ENCODE peak calls at places on chromosome 6, in ten cellular contexts. One of them, this sample, is unnamed.

GRCh38 chr6:83057705-83058321 is 7.8 kb downstream of the UBE3D start:
- DNase-seq in tibial nerve: no peak
- DNase-seq in GM12865: peak; percentile 66
- DNase-seq in Panc1: no peak
- DNase-seq in uterus: no peak
- DNase-seq in cardiac muscle cell: peak; percentile 59
- DNase-seq in omental fat pad: no peak
- DNase-seq in dorsolateral prefrontal cortex: peak; percentile 64
- DNase-seq in IMR-90: peak; percentile 55
- DNase-seq in cardiac fibroblast: peak; percentile 69
- DNase-seq in this sample: no peak

GRCh38 chr6:25883536-25883935 is 9.5 kb upstream of the SLC17A3 start:
- DNase-seq in cardiac muscle cell: no peak
- DNase-seq in cardiac fibroblast: peak; percentile 40
- DNase-seq in tibial nerve: no peak
- DNase-seq in GM12865: no peak
- DNase-seq in uterus: no peak
- DNase-seq in omental fat pad: no peak
- DNase-seq in dorsolateral prefrontal cortex: no peak
- DNase-seq in IMR-90: no peak
- DNase-seq in Panc1: no peak
- DNase-seq in this sample: no peak

GRCh38 chr6:72788188-72788587 is 166.3 kb downstream of the KCNQ5 start:
- DNase-seq in dorsolateral prefrontal cortex: no peak
- DNase-seq in cardiac fibroblast: peak; percentile 66
- DNase-seq in uterus: no peak
- DNase-seq in cardiac muscle cell: no peak
- DNase-seq in tibial nerve: no peak
- DNase-seq in omental fat pad: no peak
- DNase-seq in GM12865: no peak
- DNase-seq in IMR-90: peak; percentile 85
- DNase-seq in Panc1: no peak
- DNase-seq in this sample: no peak

GRCh38 chr6:100366419-100366818 is 98.3 kb downstream of the SIM1 start:
- DNase-seq in GM12865: no peak
- DNase-seq in cardiac muscle cell: no peak
- DNase-seq in cardiac fibroblast: peak; percentile 88
- DNase-seq in IMR-90: peak; percentile 87
- DNase-seq in omental fat pad: no peak
- DNase-seq in uterus: no peak
- DNase-seq in Panc1: no peak
- DNase-seq in tibial nerve: no peak
- DNase-seq in dorsolateral prefrontal cortex: no peak
- DNase-seq in this sample: no peak

GRCh38 chr6:157469378-157469777 is 88.4 kb downstream of the ZDHHC14 start:
- DNase-seq in GM12865: no peak
- DNase-seq in uterus: no peak
- DNase-seq in omental fat pad: no peak
- DNase-seq in IMR-90: no peak
- DNase-seq in cardiac muscle cell: no peak
- DNase-seq in cardiac fibroblast: no peak
- DNase-seq in Panc1: no peak
- DNase-seq in tibial nerve: no peak
- DNase-seq in dorsolateral prefrontal cortex: no peak
- DNase-seq in this sample: no peak

GRCh38 chr6:37074053-37074827 is 68.8 kb downstream of the FGD2 start:
- DNase-seq in cardiac fibroblast: peak; percentile 75
- DNase-seq in dorsolateral prefrontal cortex: no peak
- DNase-seq in IMR-90: peak; percentile 44
- DNase-seq in cardiac muscle cell: no peak
- DNase-seq in uterus: peak; percentile 65
- DNase-seq in tibial nerve: no peak
- DNase-seq in omental fat pad: no peak
- DNase-seq in GM12865: no peak
- DNase-seq in Panc1: no peak
- DNase-seq in this sample: no peak

GRCh38 chr6:134161036-134161435 is 108.6 kb upstream of the SLC2A12 start:
- DNase-seq in tibial nerve: no peak
- DNase-seq in Panc1: no peak
- DNase-seq in cardiac fibroblast: peak; percentile 18
- DNase-seq in uterus: no peak
- DNase-seq in omental fat pad: no peak
- DNase-seq in IMR-90: peak; percentile 45
- DNase-seq in GM12865: no peak
- DNase-seq in cardiac muscle cell: no peak
- DNase-seq in dorsolateral prefrontal cortex: no peak
- DNase-seq in this sample: no peak

GRCh38 chr6:5736016-5736738 is 270.5 kb downstream of the NRN1 start:
- DNase-seq in GM12865: no peak
- DNase-seq in cardiac fibroblast: no peak
- DNase-seq in cardiac muscle cell: no peak
- DNase-seq in Panc1: no peak
- DNase-seq in uterus: no peak
- DNase-seq in omental fat pad: no peak
- DNase-seq in dorsolateral prefrontal cortex: no peak
- DNase-seq in tibial nerve: no peak
- DNase-seq in IMR-90: no peak
- DNase-seq in this sample: no peak

GRCh38 chr6:1893470-1894130 is 283.9 kb downstream of the FOXC1 start:
- DNase-seq in uterus: no peak
- DNase-seq in cardiac muscle cell: peak; percentile 22
- DNase-seq in GM12865: no peak
- DNase-seq in IMR-90: no peak
- DNase-seq in cardiac fibroblast: no peak
- DNase-seq in dorsolateral prefrontal cortex: no peak
- DNase-seq in omental fat pad: no peak
- DNase-seq in Panc1: no peak
- DNase-seq in tibial nerve: no peak
- DNase-seq in this sample: no peak
- TF ChIP-seq CTCF in uterus: no peak
- TF ChIP-seq CTCF in cardiac muscle cell: peak; percentile 40
- TF ChIP-seq CTCF in GM12865: peak; percentile 2
- TF ChIP-seq CTCF in IMR-90: peak; percentile 34
- TF ChIP-seq CTCF in cardiac fibroblast: no peak
- TF ChIP-seq CTCF in dorsolateral prefrontal cortex: no peak
- TF ChIP-seq CTCF in omental fat pad: no peak
- TF ChIP-seq CTCF in Panc1: peak; percentile 38
- TF ChIP-seq CTCF in tibial nerve: no peak
- TF ChIP-seq CTCF in this sample: peak; percentile 9

GRCh38 chr6:69918766-69919165 is 52.4 kb downstream of the COL19A1 start:
- DNase-seq in cardiac muscle cell: no peak
- DNase-seq in tibial nerve: no peak
- DNase-seq in cardiac fibroblast: peak; percentile 49
- DNase-seq in uterus: no peak
- DNase-seq in omental fat pad: no peak
- DNase-seq in GM12865: no peak
- DNase-seq in dorsolateral prefrontal cortex: no peak
- DNase-seq in Panc1: no peak
- DNase-seq in IMR-90: peak; percentile 6
- DNase-seq in this sample: no peak

GRCh38 chr6:69917834-69918233 is 51.5 kb downstream of the COL19A1 start:
- DNase-seq in uterus: no peak
- DNase-seq in Panc1: no peak
- DNase-seq in tibial nerve: no peak
- DNase-seq in cardiac fibroblast: peak; percentile 94
- DNase-seq in GM12865: peak; percentile 19
- DNase-seq in cardiac muscle cell: no peak
- DNase-seq in dorsolateral prefrontal cortex: no peak
- DNase-seq in IMR-90: peak; percentile 77
- DNase-seq in omental fat pad: no peak
- DNase-seq in this sample: no peak

GRCh38 chr6:69913361-69913760 is 47.0 kb downstream of the COL19A1 start:
- DNase-seq in dorsolateral prefrontal cortex: no peak
- DNase-seq in cardiac muscle cell: no peak
- DNase-seq in Panc1: no peak
- DNase-seq in omental fat pad: no peak
- DNase-seq in uterus: no peak
- DNase-seq in GM12865: no peak
- DNase-seq in IMR-90: no peak
- DNase-seq in cardiac fibroblast: no peak
- DNase-seq in tibial nerve: no peak
- DNase-seq in this sample: no peak

GRCh38 chr6:69915346-69915745 is 49.0 kb downstream of the COL19A1 start:
- DNase-seq in cardiac fibroblast: no peak
- DNase-seq in IMR-90: no peak
- DNase-seq in omental fat pad: no peak
- DNase-seq in uterus: no peak
- DNase-seq in Panc1: no peak
- DNase-seq in GM12865: no peak
- DNase-seq in cardiac muscle cell: no peak
- DNase-seq in dorsolateral prefrontal cortex: no peak
- DNase-seq in tibial nerve: no peak
- DNase-seq in this sample: no peak

DNA sequence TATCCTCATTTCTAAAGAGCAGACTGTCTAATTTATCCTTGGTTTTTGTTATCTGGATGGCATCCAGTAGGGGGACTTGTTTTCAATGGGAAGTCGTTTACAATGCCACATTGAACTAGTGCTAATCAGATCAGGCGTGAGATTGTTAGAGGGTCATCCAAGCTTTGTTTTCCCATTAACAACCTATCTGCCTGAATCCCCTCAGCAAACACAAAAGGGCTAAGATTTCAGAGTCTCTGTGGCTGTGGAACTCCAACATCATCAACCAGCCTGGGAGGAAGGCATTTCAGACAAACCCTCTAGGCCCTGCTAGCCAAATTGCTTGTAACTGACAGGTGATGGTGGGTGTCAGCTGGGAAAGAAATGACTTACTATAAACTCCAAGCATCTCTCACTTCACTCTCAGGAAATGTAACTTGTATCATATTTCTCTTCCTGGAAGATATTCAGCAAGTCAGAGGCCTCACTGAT is 47.7 kb downstream of the COL19A1 start:
- DNase-seq in tibial nerve: no peak
- DNase-seq in cardiac fibroblast: no peak
- DNase-seq in Panc1: no peak
- DNase-seq in GM12865: no peak
- DNase-seq in uterus: no peak
- DNase-seq in dorsolateral prefrontal cortex: no peak
- DNase-seq in omental fat pad: no peak
- DNase-seq in IMR-90: peak; percentile 4
- DNase-seq in cardiac muscle cell: no peak
- DNase-seq in this sample: no peak
- TF ChIP-seq CTCF in tibial nerve: no peak
- TF ChIP-seq CTCF in cardiac fibroblast: no peak
- TF ChIP-seq CTCF in Panc1: peak; percentile 8
- TF ChIP-seq CTCF in GM12865: no peak
- TF ChIP-seq CTCF in uterus: no peak
- TF ChIP-seq CTCF in dorsolateral prefrontal cortex: no peak
- TF ChIP-seq CTCF in omental fat pad: no peak
- TF ChIP-seq CTCF in IMR-90: peak; percentile 11
- TF ChIP-seq CTCF in cardiac muscle cell: no peak
- TF ChIP-seq CTCF in this sample: no peak

DNA sequence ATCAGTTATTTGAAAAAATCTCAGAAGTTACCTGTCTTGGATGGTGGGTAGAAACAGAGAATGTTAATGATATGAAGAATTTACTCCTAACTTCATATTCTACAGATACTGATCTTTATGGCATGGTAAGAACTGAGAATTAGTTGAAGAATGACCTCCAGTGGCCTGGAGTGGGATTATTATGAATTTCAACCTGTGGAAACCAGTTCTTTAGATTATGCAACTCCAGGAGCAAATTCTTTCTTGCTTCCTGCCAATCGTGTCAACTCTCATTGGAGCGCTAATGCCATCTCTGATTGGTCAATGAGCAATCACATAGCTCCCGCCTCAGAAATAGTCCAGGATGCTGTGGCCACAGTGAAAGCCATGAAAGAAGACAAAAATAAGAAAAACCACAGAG is 40.6 kb downstream of the LYRM2 start:
- DNase-seq in GM12865: no peak
- DNase-seq in omental fat pad: no peak
- DNase-seq in Panc1: peak; percentile 4
- DNase-seq in uterus: no peak
- DNase-seq in dorsolateral prefrontal cortex: no peak
- DNase-seq in cardiac fibroblast: peak; percentile 56
- DNase-seq in cardiac muscle cell: no peak
- DNase-seq in tibial nerve: no peak
- DNase-seq in IMR-90: no peak
- DNase-seq in this sample: no peak
- TF ChIP-seq CTCF in GM12865: no peak
- TF ChIP-seq CTCF in omental fat pad: no peak
- TF ChIP-seq CTCF in Panc1: peak; percentile 39
- TF ChIP-seq CTCF in uterus: peak; percentile 27
- TF ChIP-seq CTCF in dorsolateral prefrontal cortex: peak; percentile 30
- TF ChIP-seq CTCF in cardiac fibroblast: no peak
- TF ChIP-seq CTCF in cardiac muscle cell: peak; percentile 7
- TF ChIP-seq CTCF in tibial nerve: peak; percentile 31
- TF ChIP-seq CTCF in IMR-90: no peak
- TF ChIP-seq CTCF in this sample: peak; percentile 49

GRCh38 chr6:51846531-51846930 is 240.9 kb downstream of the PKHD1 start:
- DNase-seq in dorsolateral prefrontal cortex: no peak
- DNase-seq in GM12865: no peak
- DNase-seq in Panc1: no peak
- DNase-seq in cardiac fibroblast: no peak
- DNase-seq in uterus: no peak
- DNase-seq in omental fat pad: no peak
- DNase-seq in cardiac muscle cell: no peak
- DNase-seq in IMR-90: no peak
- DNase-seq in tibial nerve: no peak
- DNase-seq in this sample: no peak

GRCh38 chr6:51842487-51843469 is 244.6 kb downstream of the PKHD1 start:
- DNase-seq in tibial nerve: no peak
- DNase-seq in IMR-90: no peak
- DNase-seq in dorsolateral prefrontal cortex: peak; percentile 32
- DNase-seq in cardiac muscle cell: no peak
- DNase-seq in omental fat pad: no peak
- DNase-seq in uterus: no peak
- DNase-seq in GM12865: no peak
- DNase-seq in cardiac fibroblast: no peak
- DNase-seq in Panc1: no peak
- DNase-seq in this sample: no peak

GRCh38 chr6:51843470-51844390 is 243.7 kb downstream of the PKHD1 start:
- DNase-seq in Panc1: no peak
- DNase-seq in omental fat pad: no peak
- DNase-seq in cardiac muscle cell: no peak
- DNase-seq in cardiac fibroblast: no peak
- DNase-seq in tibial nerve: no peak
- DNase-seq in GM12865: no peak
- DNase-seq in IMR-90: no peak
- DNase-seq in dorsolateral prefrontal cortex: no peak
- DNase-seq in uterus: no peak
- DNase-seq in this sample: no peak

GRCh38 chr6:51842066-51842465 is 245.3 kb downstream of the PKHD1 start:
- DNase-seq in omental fat pad: no peak
- DNase-seq in uterus: no peak
- DNase-seq in dorsolateral prefrontal cortex: no peak
- DNase-seq in GM12865: no peak
- DNase-seq in IMR-90: no peak
- DNase-seq in cardiac fibroblast: no peak
- DNase-seq in tibial nerve: no peak
- DNase-seq in Panc1: no peak
- DNase-seq in cardiac muscle cell: no peak
- DNase-seq in this sample: no peak

DNA sequence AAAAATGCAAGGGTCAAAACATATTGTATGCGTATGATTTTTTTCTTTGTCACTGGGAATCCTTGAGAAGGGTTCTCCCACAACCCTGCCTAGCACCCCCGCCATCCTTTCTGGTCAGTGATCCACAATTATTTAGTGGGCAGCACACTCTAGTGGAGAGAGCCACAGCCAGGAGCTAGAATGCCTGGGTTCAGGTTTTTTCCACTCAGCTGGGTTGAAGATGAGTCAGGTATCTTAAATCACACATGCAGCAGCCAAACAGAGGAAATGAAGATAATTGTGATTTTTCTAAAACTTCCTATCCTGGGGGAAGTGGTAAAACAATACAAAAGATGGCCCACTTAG is 243.1 kb downstream of the PKHD1 start:
- DNase-seq in GM12865: peak; percentile 11
- DNase-seq in tibial nerve: no peak
- DNase-seq in dorsolateral prefrontal cortex: no peak
- DNase-seq in cardiac muscle cell: peak; percentile 38
- DNase-seq in IMR-90: no peak
- DNase-seq in Panc1: no peak
- DNase-seq in cardiac fibroblast: no peak
- DNase-seq in uterus: no peak
- DNase-seq in omental fat pad: no peak
- DNase-seq in this sample: no peak
- TF ChIP-seq CTCF in GM12865: peak; percentile 28
- TF ChIP-seq CTCF in tibial nerve: peak; percentile 27
- TF ChIP-seq CTCF in dorsolateral prefrontal cortex: no peak
- TF ChIP-seq CTCF in cardiac muscle cell: no peak
- TF ChIP-seq CTCF in IMR-90: no peak
- TF ChIP-seq CTCF in Panc1: peak; percentile 36
- TF ChIP-seq CTCF in cardiac fibroblast: no peak
- TF ChIP-seq CTCF in uterus: no peak
- TF ChIP-seq CTCF in omental fat pad: no peak
- TF ChIP-seq CTCF in this sample: no peak